ENCODE peak calls at places on chromosomes 13 and 19, in four cellular contexts. I is CD4-positive, CD25-positive, alpha-beta regulatory T cell; L is gastrocnemius medialis; W is naive thymus-derived CD4-positive, alpha-beta T cell. X is an unnamed sample. For H3K4me1, the result is how much of the 10 kb centered on the place peaks cover.

GRCh38 chr13:33490461-33491327 is 205.1 kb upstream of the STARD13 start:
- DNase-seq in W (no peak), L (no peak), I (no peak), X (no peak)

GRCh38 chr19:11130824-11131455 is 24.6 kb downstream of the SPC24 start:
- DNase-seq in I (peak), W (peak), L (peak), X (peak)

GRCh38 chr13:53672005-53672404 is 643.4 kb downstream of the OLFM4 start:
- DNase-seq in L (no peak), I (no peak), W (no peak), X (no peak)

GRCh38 chr13:40148103-40148502 is 492.6 kb downstream of the COG6 start:
- DNase-seq in I (no peak), L (no peak), W (peak), X (no peak)

GRCh38 chr13:79973533-79973963 is 367.4 kb downstream of the SPRY2 start:
- DNase-seq in I (no peak), L (no peak), W (no peak), X (no peak)

GRCh38 chr19:17720487-17720839 is 1.2 kb downstream of the MAP1S start:
- DNase-seq in I (no peak), L (no peak), W (no peak), X (no peak)

GRCh38 chr19:15576526-15577156 is 38.4 kb upstream of the CYP4F8 start:
- DNase-seq in I (no peak), W (no peak), L (no peak), X (peak)

GRCh38 chr19:51607920-51608562 is 22.2 kb downstream of the SIGLEC5 start:
- DNase-seq in I (no peak), L (peak), W (peak), X (peak)

GRCh38 chr19:16791942-16792341 is 37.3 kb upstream of the SIN3B start:
- DNase-seq in I (no peak), W (no peak), L (no peak), X (no peak)

GRCh38 chr13:100465558-100465957 is 123.0 kb downstream of the GGACT start:
- DNase-seq in L (no peak), I (no peak), W (no peak), X (no peak)

GRCh38 chr13:100721885-100722512 is 47.4 kb upstream of the TMTC4 start:
- DNase-seq in L (no peak), W (peak), I (peak), X (peak)

GRCh38 chr13:73943137-73943964 is 190.9 kb downstream of the KLF12 start:
- DNase-seq in I (peak), W (peak), L (no peak), X (no peak)

GRCh38 chr19:46211201-46211881 is 18.2 kb upstream of the IGFL1 start:
- DNase-seq in W (no peak), L (peak), I (no peak), X (no peak)

GRCh38 chr19:16045893-16046292 is 30.4 kb upstream of the TPM4 start:
- DNase-seq in I (no peak), L (no peak), W (no peak), X (no peak)

GRCh38 chr13:69970521-69970920 is 137.1 kb upstream of the ATXN8OS start:
- DNase-seq in I (no peak), L (no peak), W (no peak), X (no peak)

GRCh38 chr13:23790591-23791170 is 98.5 kb downstream of the MIPEP start:
- DNase-seq in W (no peak), L (no peak), I (no peak), X (no peak)

GRCh38 chr13:30873519-30873918 is 32.6 kb upstream of the MEDAG start:
- DNase-seq in W (no peak), I (no peak), L (no peak), X (no peak)

GRCh38 chr19:32471095-32471494 is 65.5 kb downstream of the DPY19L3 start:
- DNase-seq in L (no peak), I (no peak), W (no peak), X (no peak)

GRCh38 chr19:23116802-23117571 is at the start of gene ZNF730:
- DNase-seq in L (peak), I (peak), W (peak), X (no peak)

GRCh38 chr13:50685491-50685890 is 158.0 kb downstream of the DLEU7 start:
- DNase-seq in I (no peak), W (no peak), L (peak), X (peak)

GRCh38 chr13:99191900-99192399 is 8.7 kb upstream of the UBAC2 start:
- DNase-seq in W (no peak), I (no peak), L (no peak), X (no peak)

GRCh38 chr19:15264061-15264932 is 32.0 kb upstream of the EPHX3 start:
- DNase-seq in W (peak), I (peak), L (peak), X (peak)

GRCh38 chr19:5916201-5916708 is 2.2 kb downstream of the CAPS start:
- DNase-seq in I (no peak), L (no peak), W (no peak), X (no peak)

GRCh38 chr19:35266904-35267817 is 1.6 kb upstream of the USF2 start:
- DNase-seq in W (no peak), L (peak), I (no peak), X (peak)

GRCh38 chr13:83878691-83879410 is 3.4 kb downstream of the SLITRK1 start:
- DNase-seq in I (no peak), W (no peak), L (no peak), X (no peak)

GRCh38 chr13:98449273-98449672 is 127.6 kb downstream of the STK24 start:
- DNase-seq in I (no peak), L (no peak), W (no peak), X (no peak)

GRCh38 chr13:19782049-19782726 is 557 bp downstream of the PSPC1 start:
- DNase-seq in I (peak), W (peak), L (peak), X (peak)

GRCh38 chr13:51453959-51454703 is 1.3 kb upstream of the INTS6 start:
- DNase-seq in W (no peak), I (no peak), L (peak), X (no peak)

GRCh38 chr13:114140909-114141255 is 8.5 kb upstream of the RASA3 start:
- DNase-seq in L (no peak), I (peak), W (peak), X (peak)

GRCh38 chr13:92590503-92590908 is 636.1 kb upstream of the GPC6 start:
- DNase-seq in L (no peak), W (no peak), I (no peak), X (no peak)

GRCh38 chr19:49802836-49803528 is 10.1 kb downstream of the FUZ start:
- DNase-seq in L (no peak), W (no peak), I (no peak), X (no peak)

GRCh38 chr19:30799854-30800755 is 427.9 kb downstream of the ZNF536 start:
- DNase-seq in L (no peak), W (no peak), I (no peak), X (no peak)

GRCh38 chr13:39587939-39588338 is 15.1 kb downstream of the LHFPL6 start:
- DNase-seq in I (no peak), W (no peak), L (no peak), X (no peak)

GRCh38 chr13:102597029-102598015 is 536 bp downstream of the TPP2 start:
- DNase-seq in I (peak), W (no peak), L (peak), X (peak)

GRCh38 chr19:30780456-30780855 is 408.3 kb downstream of the ZNF536 start:
- DNase-seq in W (no peak), I (no peak), L (no peak), X (no peak)

GRCh38 chr19:43311706-43312105 is 41.8 kb upstream of the CD177 start:
- DNase-seq in W (no peak), I (no peak), L (no peak), X (no peak)

GRCh38 chr19:7010722-7011593 is 10.3 kb downstream of the MBD3L2B start:
- DNase-seq in W (no peak), I (no peak), L (no peak), X (no peak)

GRCh38 chr19:6740589-6741348 is 1.3 kb downstream of the TRIP10 start:
- DNase-seq in W (no peak), I (no peak), L (peak), X (peak)

GRCh38 chr13:110869805-110870706 is 44.8 kb downstream of the ANKRD10 start:
- DNase-seq in W (no peak), L (peak), I (no peak), X (peak)

GRCh38 chr13:45989607-45990006 is 62.9 kb downstream of the ZC3H13 start:
- DNase-seq in L (no peak), I (no peak), W (no peak), X (no peak)
- H3K27ac ChIP-seq in L (no peak), I (no peak), W (no peak), X (no peak)

DNA sequence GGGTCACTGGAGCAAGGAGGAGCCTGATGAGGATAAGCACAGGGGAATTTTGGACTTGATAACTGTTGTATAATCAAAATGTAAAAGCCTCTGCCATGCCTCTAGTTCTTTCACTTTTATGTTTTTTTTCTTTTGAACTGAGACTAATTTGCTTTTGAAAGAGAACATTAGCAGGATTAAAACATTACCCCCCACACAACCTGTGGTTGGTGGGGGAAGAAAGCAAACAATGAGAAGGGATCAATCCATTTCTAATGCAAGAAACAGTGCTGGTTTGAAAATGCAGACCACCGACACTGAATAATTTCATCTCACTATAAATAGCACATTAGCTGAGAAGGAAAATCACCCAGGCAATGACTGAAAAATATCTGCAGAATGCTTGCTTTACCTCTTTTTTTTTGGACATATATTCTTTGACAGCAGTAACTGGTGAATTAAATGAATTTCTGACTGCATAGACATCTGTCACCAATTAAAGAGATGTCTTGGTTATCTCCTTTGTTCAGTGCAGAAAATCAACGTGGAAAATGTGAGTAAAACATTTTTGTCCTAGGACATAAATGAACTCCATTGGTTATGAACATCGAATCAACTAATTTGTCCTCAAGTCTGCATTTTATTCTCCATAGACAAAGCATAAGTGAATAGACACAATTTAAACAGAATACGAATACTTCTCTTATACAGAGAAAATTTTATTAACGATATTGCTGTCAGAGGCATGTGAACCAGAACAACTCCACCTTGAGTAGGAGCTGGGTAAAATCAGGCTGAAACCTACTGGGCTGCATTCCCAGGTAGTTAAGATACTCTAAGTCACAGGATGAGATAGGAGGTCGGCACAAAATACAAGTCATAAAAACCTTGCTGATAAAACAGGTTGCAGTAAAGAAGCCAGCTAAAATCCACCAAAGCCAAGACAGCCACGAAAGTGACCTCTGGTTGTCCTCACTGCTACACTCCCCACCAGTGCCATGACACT is 48.8 kb upstream of the TRPC4 start:
- DNase-seq in L (no peak), I (no peak), W (no peak), X (no peak)
- H3K4me1 ChIP-seq in L (under half), I (under half), W (under half), X (under half)

GRCh38 chr19:28483197-28483596 is 729.8 kb downstream of the UQCRFS1 start:
- DNase-seq in L (no peak), W (no peak), I (no peak), X (no peak)

GRCh38 chr19:28486934-28487333 is 726.0 kb downstream of the UQCRFS1 start:
- DNase-seq in L (no peak), W (no peak), I (no peak), X (no peak)

GRCh38 chr19:28485300-28485699 is 727.7 kb downstream of the UQCRFS1 start:
- DNase-seq in I (no peak), W (no peak), L (no peak), X (no peak)

GRCh38 chr19:28482221-28482620 is 730.7 kb downstream of the UQCRFS1 start:
- DNase-seq in I (no peak), W (no peak), L (no peak), X (no peak)

GRCh38 chr19:28481674-28482073 is 731.3 kb downstream of the UQCRFS1 start:
- DNase-seq in W (no peak), I (no peak), L (no peak), X (no peak)
- H3K27ac ChIP-seq in W (no peak), I (no peak), L (peak), X (no peak)

GRCh38 chr19:19095691-19096090 is 31.9 kb downstream of the SLC25A42 start:
- DNase-seq in I (no peak), W (no peak), L (no peak), X (no peak)

GRCh38 chr19:19098703-19099632 is 35.2 kb downstream of the SLC25A42 start:
- DNase-seq in L (no peak), W (no peak), I (no peak), X (no peak)

GRCh38 chr19:19098084-19098702 is 34.4 kb downstream of the SLC25A42 start:
- DNase-seq in I (no peak), W (no peak), L (no peak), X (no peak)

GRCh38 chr19:19096641-19097627 is 33.1 kb downstream of the SLC25A42 start:
- DNase-seq in W (no peak), I (no peak), L (no peak), X (peak)

DNA sequence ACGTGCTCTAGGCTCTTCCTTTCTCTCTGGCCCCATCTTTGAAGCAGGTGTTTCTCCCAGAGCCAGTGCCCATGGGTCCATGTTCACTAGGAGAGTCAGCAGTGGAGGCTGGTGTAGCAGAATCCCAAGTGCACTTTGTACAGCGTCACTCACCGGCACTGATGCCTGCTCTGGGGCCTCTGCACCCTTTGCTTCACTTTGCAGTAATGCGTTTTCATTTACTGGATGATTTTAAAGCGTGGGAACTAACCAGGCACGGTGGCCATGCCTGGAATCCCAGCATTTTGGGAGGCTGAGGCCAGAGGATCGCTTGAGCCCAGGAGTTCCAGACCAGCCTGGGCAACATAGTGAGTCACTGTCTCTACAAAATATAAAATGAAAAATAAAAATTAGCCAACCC is 30.7 kb downstream of the SLC25A42 start:
- DNase-seq in W (no peak), L (no peak), I (no peak), X (no peak)
- H3K4me1 ChIP-seq in W (under half), L (under half), I (under half), X (under half)

GRCh38 chr19:41887711-41888382 is 4.9 kb downstream of the ARHGEF1 start:
- DNase-seq in W (peak), L (no peak), I (peak), X (peak)
- H3K27ac ChIP-seq in W (peak), L (no peak), I (peak), X (peak)

GRCh38 chr19:12785431-12786011 is 5.8 kb upstream of the JUNB start:
- DNase-seq in W (no peak), I (no peak), L (no peak), X (no peak)

GRCh38 chr19:12783226-12783848 is 7.9 kb upstream of the JUNB start:
- DNase-seq in L (no peak), W (no peak), I (no peak), X (no peak)

GRCh38 chr19:12784871-12785430 is 6.3 kb upstream of the JUNB start:
- DNase-seq in W (no peak), I (no peak), L (no peak), X (peak)

GRCh38 chr19:12783849-12784393 is 7.4 kb upstream of the JUNB start:
- DNase-seq in L (peak), W (no peak), I (no peak), X (peak)

GRCh38 chr19:12784394-12784870 is 6.9 kb upstream of the JUNB start:
- DNase-seq in W (peak), L (no peak), I (no peak), X (peak)
- H3K4me1 ChIP-seq in W (half or more), L (under half), I (half or more), X (half or more)

GRCh38 chr19:1438933-1439358 is 750 bp downstream of the RPS15 start:
- DNase-seq in L (no peak), W (no peak), I (no peak), X (no peak)
- H3K27ac ChIP-seq in L (peak), W (peak), I (peak), X (peak)

X was measured in Peyer's patch.